ENCODE peak calls at places on chromosomes 1 and 21, in eight cellular contexts. One of them, this sample, is unnamed. For H3K4me1, the result is how much of the 10 kb centered on the place peaks cover.

GRCh38 chr1:26338670-26339069 is 15.3 kb downstream of the CRYBG2 start:
- DNase-seq in H9: no peak
- DNase-seq in left lung: no peak
- DNase-seq in hepatocyte: no peak
- DNase-seq in Panc1: no peak
- DNase-seq in left ventricle myocardium inferior: no peak
- DNase-seq in tibial artery: no peak
- DNase-seq in adrenal gland: no peak
- DNase-seq in this sample: no peak

GRCh38 chr1:224106568-224107281 is 7.2 kb upstream of the FBXO28 start:
- DNase-seq in H9: peak
- DNase-seq in left lung: no peak
- DNase-seq in hepatocyte: peak
- DNase-seq in Panc1: peak
- DNase-seq in left ventricle myocardium inferior: no peak
- DNase-seq in tibial artery: no peak
- DNase-seq in adrenal gland: no peak
- DNase-seq in this sample: no peak

GRCh38 chr1:226181996-226182714 is 4.4 kb downstream of the ACBD3 start:
- DNase-seq in H9: peak
- DNase-seq in left lung: no peak
- DNase-seq in hepatocyte: peak
- DNase-seq in Panc1: no peak
- DNase-seq in left ventricle myocardium inferior: peak
- DNase-seq in tibial artery: peak
- DNase-seq in adrenal gland: peak
- DNase-seq in this sample: peak

GRCh38 chr1:189150624-189151023 is 1327.0 kb downstream of the BRINP3 start:
- DNase-seq in H9: no peak
- DNase-seq in left lung: no peak
- DNase-seq in hepatocyte: no peak
- DNase-seq in Panc1: no peak
- DNase-seq in left ventricle myocardium inferior: no peak
- DNase-seq in tibial artery: no peak
- DNase-seq in adrenal gland: no peak
- DNase-seq in this sample: no peak

GRCh38 chr21:42550817-42551216 is 37.2 kb downstream of the SLC37A1 start:
- DNase-seq in H9: no peak
- DNase-seq in left lung: no peak
- DNase-seq in hepatocyte: peak
- DNase-seq in Panc1: no peak
- DNase-seq in left ventricle myocardium inferior: no peak
- DNase-seq in tibial artery: no peak
- DNase-seq in adrenal gland: no peak
- DNase-seq in this sample: no peak

GRCh38 chr1:38027201-38028104 is 14.9 kb downstream of the UTP11 start:
- DNase-seq in H9: no peak
- DNase-seq in left lung: no peak
- DNase-seq in hepatocyte: no peak
- DNase-seq in Panc1: no peak
- DNase-seq in left ventricle myocardium inferior: no peak
- DNase-seq in tibial artery: no peak
- DNase-seq in adrenal gland: peak
- DNase-seq in this sample: no peak

GRCh38 chr1:11671205-11671543 is 7.2 kb downstream of the FBXO6 start:
- DNase-seq in H9: no peak
- DNase-seq in left lung: no peak
- DNase-seq in hepatocyte: no peak
- DNase-seq in Panc1: no peak
- DNase-seq in left ventricle myocardium inferior: no peak
- DNase-seq in tibial artery: no peak
- DNase-seq in adrenal gland: no peak
- DNase-seq in this sample: no peak

GRCh38 chr1:206713070-206713469 is 28.4 kb downstream of the MAPKAPK2 start:
- DNase-seq in H9: no peak
- DNase-seq in left lung: no peak
- DNase-seq in hepatocyte: no peak
- DNase-seq in Panc1: no peak
- DNase-seq in left ventricle myocardium inferior: no peak
- DNase-seq in tibial artery: no peak
- DNase-seq in adrenal gland: no peak
- DNase-seq in this sample: no peak

GRCh38 chr1:193058529-193059281 is 455 bp downstream of the UCHL5 start:
- DNase-seq in H9: peak
- DNase-seq in left lung: peak
- DNase-seq in hepatocyte: peak
- DNase-seq in Panc1: no peak
- DNase-seq in left ventricle myocardium inferior: peak
- DNase-seq in tibial artery: peak
- DNase-seq in adrenal gland: peak
- DNase-seq in this sample: peak

GRCh38 chr1:232628335-232629214 is 1.4 kb downstream of the SIPA1L2 start:
- DNase-seq in H9: no peak
- DNase-seq in left lung: no peak
- DNase-seq in hepatocyte: peak
- DNase-seq in Panc1: no peak
- DNase-seq in left ventricle myocardium inferior: no peak
- DNase-seq in tibial artery: no peak
- DNase-seq in adrenal gland: no peak
- DNase-seq in this sample: no peak

GRCh38 chr1:87450615-87451209 is 122.0 kb downstream of the LMO4 start:
- DNase-seq in H9: peak
- DNase-seq in left lung: no peak
- DNase-seq in hepatocyte: peak
- DNase-seq in Panc1: no peak
- DNase-seq in left ventricle myocardium inferior: no peak
- DNase-seq in tibial artery: no peak
- DNase-seq in adrenal gland: peak
- DNase-seq in this sample: no peak

GRCh38 chr1:11984121-11984520 is 3.9 kb downstream of the MFN2 start:
- DNase-seq in H9: no peak
- DNase-seq in left lung: no peak
- DNase-seq in hepatocyte: peak
- DNase-seq in Panc1: no peak
- DNase-seq in left ventricle myocardium inferior: no peak
- DNase-seq in tibial artery: no peak
- DNase-seq in adrenal gland: no peak
- DNase-seq in this sample: no peak

GRCh38 chr1:38179423-38179822 is 132.8 kb upstream of the POU3F1 start:
- DNase-seq in H9: no peak
- DNase-seq in left lung: no peak
- DNase-seq in hepatocyte: no peak
- DNase-seq in Panc1: no peak
- DNase-seq in left ventricle myocardium inferior: peak
- DNase-seq in tibial artery: no peak
- DNase-seq in adrenal gland: peak
- DNase-seq in this sample: no peak

GRCh38 chr1:150695561-150695960 is 1.4 kb downstream of the GOLPH3L start:
- DNase-seq in H9: no peak
- DNase-seq in left lung: no peak
- DNase-seq in hepatocyte: no peak
- DNase-seq in Panc1: no peak
- DNase-seq in left ventricle myocardium inferior: no peak
- DNase-seq in tibial artery: no peak
- DNase-seq in adrenal gland: no peak
- DNase-seq in this sample: no peak

DNA sequence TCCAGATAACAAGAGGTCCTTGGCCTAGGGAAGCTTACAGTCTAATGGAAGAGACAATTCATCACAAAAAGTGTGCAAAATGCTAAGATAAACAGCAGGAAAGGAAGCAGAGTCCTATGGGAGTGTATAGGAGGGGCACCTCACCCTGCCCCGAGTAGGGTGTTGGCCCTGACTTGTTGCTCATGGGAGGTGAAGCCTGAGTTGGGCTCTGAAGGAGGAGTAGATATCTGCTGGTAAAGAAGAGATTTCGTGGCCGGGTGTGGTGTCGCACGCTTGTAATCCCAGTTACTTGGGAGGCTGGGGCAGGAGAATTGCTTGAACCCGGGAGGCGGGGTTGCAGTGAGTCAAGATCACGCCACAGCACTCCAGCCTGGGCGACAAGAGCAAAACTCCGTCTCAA is 18.6 kb upstream of the GPR37L1 start:
- DNase-seq in H9: no peak
- DNase-seq in left lung: no peak
- DNase-seq in hepatocyte: no peak
- DNase-seq in Panc1: no peak
- DNase-seq in left ventricle myocardium inferior: no peak
- DNase-seq in tibial artery: no peak
- DNase-seq in adrenal gland: no peak
- DNase-seq in this sample: no peak
- H3K4me1 ChIP-seq in H9: under half
- H3K4me1 ChIP-seq in left lung: under half
- H3K4me1 ChIP-seq in hepatocyte: under half
- H3K4me1 ChIP-seq in Panc1: under half
- H3K4me1 ChIP-seq in left ventricle myocardium inferior: under half
- H3K4me1 ChIP-seq in tibial artery: under half
- H3K4me1 ChIP-seq in adrenal gland: under half
- H3K4me1 ChIP-seq in this sample: under half

DNA sequence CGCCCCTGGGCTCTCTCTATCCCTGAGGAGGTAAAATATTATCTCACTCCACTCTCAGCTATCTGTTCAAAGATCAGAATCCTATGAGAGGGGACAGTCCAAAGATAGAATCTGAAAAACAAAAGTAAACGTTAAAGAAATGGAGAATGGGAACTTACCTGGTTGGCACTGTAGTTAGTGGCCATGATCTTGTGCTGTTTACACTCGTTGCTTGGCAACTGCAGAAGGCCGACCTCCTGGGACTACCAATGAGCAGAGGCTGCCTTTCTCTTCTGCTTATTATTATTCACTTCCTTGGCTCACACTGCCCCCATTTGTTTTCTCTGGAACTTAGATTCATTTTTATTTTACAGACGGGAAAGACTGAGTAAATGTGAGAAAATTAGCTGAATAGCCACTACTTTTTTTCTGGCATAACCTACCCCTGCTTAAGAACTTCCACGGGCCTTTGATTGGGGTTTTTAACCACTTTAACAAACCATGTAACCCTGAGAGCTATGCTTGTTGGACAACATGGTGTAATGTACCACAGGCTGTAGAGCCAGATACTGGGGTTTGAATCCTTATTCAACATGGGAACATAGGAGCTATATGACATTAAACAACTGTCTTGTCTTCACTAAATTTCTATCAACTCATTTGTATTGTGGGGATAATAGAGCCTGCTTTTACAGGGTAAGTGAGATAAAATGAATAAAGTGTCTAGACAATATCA is at the start of gene CFAP126:
- DNase-seq in H9: peak
- DNase-seq in left lung: no peak
- DNase-seq in hepatocyte: peak
- DNase-seq in Panc1: no peak
- DNase-seq in left ventricle myocardium inferior: peak
- DNase-seq in tibial artery: peak
- DNase-seq in adrenal gland: peak
- DNase-seq in this sample: peak
- TF ChIP-seq CTCF in H9: peak
- TF ChIP-seq CTCF in left lung: no peak
- TF ChIP-seq CTCF in hepatocyte: peak
- TF ChIP-seq CTCF in Panc1: no peak
- TF ChIP-seq CTCF in left ventricle myocardium inferior: peak
- TF ChIP-seq CTCF in tibial artery: no peak
- TF ChIP-seq CTCF in adrenal gland: peak
- TF ChIP-seq CTCF in this sample: peak

GRCh38 chr21:37393786-37394185 is 27.2 kb downstream of the DYRK1A start:
- DNase-seq in H9: no peak
- DNase-seq in left lung: no peak
- DNase-seq in hepatocyte: no peak
- DNase-seq in Panc1: no peak
- DNase-seq in left ventricle myocardium inferior: no peak
- DNase-seq in tibial artery: no peak
- DNase-seq in adrenal gland: no peak
- DNase-seq in this sample: no peak

GRCh38 chr21:37393030-37393429 is 26.5 kb downstream of the DYRK1A start:
- DNase-seq in H9: no peak
- DNase-seq in left lung: no peak
- DNase-seq in hepatocyte: no peak
- DNase-seq in Panc1: no peak
- DNase-seq in left ventricle myocardium inferior: no peak
- DNase-seq in tibial artery: no peak
- DNase-seq in adrenal gland: no peak
- DNase-seq in this sample: no peak

GRCh38 chr21:37386151-37386550 is 19.6 kb downstream of the DYRK1A start:
- DNase-seq in H9: no peak
- DNase-seq in left lung: no peak
- DNase-seq in hepatocyte: no peak
- DNase-seq in Panc1: no peak
- DNase-seq in left ventricle myocardium inferior: no peak
- DNase-seq in tibial artery: no peak
- DNase-seq in adrenal gland: no peak
- DNase-seq in this sample: no peak

GRCh38 chr21:37385179-37385765 is 18.7 kb downstream of the DYRK1A start:
- DNase-seq in H9: no peak
- DNase-seq in left lung: no peak
- DNase-seq in hepatocyte: no peak
- DNase-seq in Panc1: no peak
- DNase-seq in left ventricle myocardium inferior: no peak
- DNase-seq in tibial artery: no peak
- DNase-seq in adrenal gland: no peak
- DNase-seq in this sample: no peak

DNA sequence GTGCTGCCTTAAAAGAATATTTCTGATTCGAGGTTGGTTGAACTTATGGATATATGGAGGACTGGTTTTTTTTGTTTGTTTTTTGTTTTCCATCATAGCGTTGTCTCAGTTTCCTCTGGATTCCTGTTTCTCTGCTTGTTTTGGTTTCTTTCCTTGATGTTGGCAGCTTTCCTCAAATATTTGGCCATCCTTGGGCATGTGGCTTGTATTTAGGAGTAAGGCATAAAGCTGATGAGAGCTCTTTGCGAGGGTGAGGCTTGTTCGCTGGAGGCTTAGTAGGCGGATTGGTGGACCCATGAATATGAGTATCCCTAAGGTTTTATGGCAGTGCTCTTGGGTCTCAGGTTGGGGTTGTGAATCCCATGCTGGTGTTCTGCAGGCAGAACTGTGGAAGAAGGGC is 22.9 kb downstream of the DYRK1A start:
- DNase-seq in H9: no peak
- DNase-seq in left lung: no peak
- DNase-seq in hepatocyte: no peak
- DNase-seq in Panc1: no peak
- DNase-seq in left ventricle myocardium inferior: no peak
- DNase-seq in tibial artery: no peak
- DNase-seq in adrenal gland: no peak
- DNase-seq in this sample: no peak
- H3K4me1 ChIP-seq in H9: under half
- H3K4me1 ChIP-seq in left lung: under half
- H3K4me1 ChIP-seq in hepatocyte: under half
- H3K4me1 ChIP-seq in Panc1: under half
- H3K4me1 ChIP-seq in left ventricle myocardium inferior: half or more
- H3K4me1 ChIP-seq in tibial artery: under half
- H3K4me1 ChIP-seq in adrenal gland: half or more
- H3K4me1 ChIP-seq in this sample: half or more

DNA sequence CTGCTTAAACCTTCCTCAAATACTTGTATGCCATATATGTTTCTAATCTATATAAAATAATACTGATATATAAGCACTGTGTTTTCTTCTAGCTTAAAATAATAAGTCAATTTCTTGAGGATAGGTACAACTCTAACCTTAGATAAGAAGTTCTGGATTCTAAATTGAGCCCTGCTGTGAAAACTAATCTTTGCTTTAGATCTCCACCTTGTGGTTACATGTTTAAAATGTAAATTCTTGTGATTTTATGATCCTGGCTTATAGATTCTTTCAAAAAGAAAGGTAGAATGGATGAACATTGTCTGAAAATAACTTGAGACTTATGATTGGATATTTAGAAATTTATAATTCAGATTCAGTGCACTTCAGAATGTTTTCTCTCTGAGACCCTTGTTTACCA is 38.9 kb upstream of the HMCN1 start:
- DNase-seq in H9: no peak
- DNase-seq in left lung: no peak
- DNase-seq in hepatocyte: no peak
- DNase-seq in Panc1: no peak
- DNase-seq in left ventricle myocardium inferior: no peak
- DNase-seq in tibial artery: no peak
- DNase-seq in adrenal gland: no peak
- DNase-seq in this sample: no peak
- TF ChIP-seq CTCF in H9: peak
- TF ChIP-seq CTCF in left lung: no peak
- TF ChIP-seq CTCF in hepatocyte: peak
- TF ChIP-seq CTCF in Panc1: peak
- TF ChIP-seq CTCF in left ventricle myocardium inferior: no peak
- TF ChIP-seq CTCF in tibial artery: no peak
- TF ChIP-seq CTCF in adrenal gland: no peak
- TF ChIP-seq CTCF in this sample: no peak